ENCODE peak calls at places on chromosomes 4 and X, in seven cellular contexts. One of them, this sample, is unnamed.

GRCh38 chrX:23436875-23437274 is 102.2 kb downstream of the PTCHD1 start:
- DNase-seq in GM13977: no peak
- DNase-seq in Calu3: no peak
- DNase-seq in astrocyte: no peak
- DNase-seq in IMR-90: no peak
- DNase-seq in CD8-positive, alpha-beta T cell: no peak
- DNase-seq in kidney: no peak
- DNase-seq in this sample: no peak

GRCh38 chr4:185868983-185869938 is 57.3 kb upstream of the SORBS2 start:
- DNase-seq in GM13977: no peak
- DNase-seq in Calu3: no peak
- DNase-seq in astrocyte: no peak
- DNase-seq in IMR-90: no peak
- DNase-seq in CD8-positive, alpha-beta T cell: no peak
- DNase-seq in kidney: no peak
- DNase-seq in this sample: no peak

GRCh38 chrX:43971966-43972961 is 926 bp downstream of the NDP start:
- DNase-seq in GM13977: no peak
- DNase-seq in Calu3: no peak
- DNase-seq in astrocyte: peak
- DNase-seq in IMR-90: peak
- DNase-seq in CD8-positive, alpha-beta T cell: no peak
- DNase-seq in kidney: no peak
- DNase-seq in this sample: no peak

GRCh38 chr4:4990329-4990728 is 28.9 kb downstream of the CYTL1 start:
- DNase-seq in GM13977: no peak
- DNase-seq in Calu3: no peak
- DNase-seq in astrocyte: no peak
- DNase-seq in IMR-90: no peak
- DNase-seq in CD8-positive, alpha-beta T cell: no peak
- DNase-seq in kidney: no peak
- DNase-seq in this sample: no peak

GRCh38 chr4:180665481-180665880 is 1577.7 kb upstream of the TENM3 start:
- DNase-seq in GM13977: no peak
- DNase-seq in Calu3: no peak
- DNase-seq in astrocyte: no peak
- DNase-seq in IMR-90: no peak
- DNase-seq in CD8-positive, alpha-beta T cell: no peak
- DNase-seq in kidney: no peak
- DNase-seq in this sample: no peak

GRCh38 chrX:96906741-96907140 is 23.0 kb downstream of the RPA4 start:
- DNase-seq in GM13977: no peak
- DNase-seq in Calu3: no peak
- DNase-seq in astrocyte: peak
- DNase-seq in IMR-90: peak
- DNase-seq in CD8-positive, alpha-beta T cell: no peak
- DNase-seq in kidney: no peak
- DNase-seq in this sample: no peak

GRCh38 chr4:15339732-15340131 is 88.1 kb upstream of the C1QTNF7 start:
- DNase-seq in GM13977: no peak
- DNase-seq in Calu3: no peak
- DNase-seq in astrocyte: no peak
- DNase-seq in IMR-90: peak
- DNase-seq in CD8-positive, alpha-beta T cell: no peak
- DNase-seq in kidney: no peak
- DNase-seq in this sample: peak

GRCh38 chr4:7418131-7418943 is 16.4 kb downstream of the PSAPL1 start:
- DNase-seq in GM13977: no peak
- DNase-seq in Calu3: no peak
- DNase-seq in astrocyte: no peak
- DNase-seq in IMR-90: no peak
- DNase-seq in CD8-positive, alpha-beta T cell: no peak
- DNase-seq in kidney: no peak
- DNase-seq in this sample: no peak

GRCh38 chrX:44667771-44668170 is 125.1 kb upstream of the FUNDC1 start:
- DNase-seq in GM13977: no peak
- DNase-seq in Calu3: no peak
- DNase-seq in astrocyte: peak
- DNase-seq in IMR-90: peak
- DNase-seq in CD8-positive, alpha-beta T cell: no peak
- DNase-seq in kidney: no peak
- DNase-seq in this sample: no peak

GRCh38 chr4:95541094-95541493 is 7.7 kb downstream of the UNC5C start:
- DNase-seq in GM13977: no peak
- DNase-seq in Calu3: no peak
- DNase-seq in astrocyte: no peak
- DNase-seq in IMR-90: no peak
- DNase-seq in CD8-positive, alpha-beta T cell: no peak
- DNase-seq in kidney: no peak
- DNase-seq in this sample: no peak

GRCh38 chr4:37648084-37648817 is 37.9 kb downstream of the RELL1 start:
- DNase-seq in GM13977: no peak
- DNase-seq in Calu3: peak
- DNase-seq in astrocyte: peak
- DNase-seq in IMR-90: peak
- DNase-seq in CD8-positive, alpha-beta T cell: no peak
- DNase-seq in kidney: peak
- DNase-seq in this sample: no peak

GRCh38 chrX:9955506-9955905 is 11.7 kb upstream of the CLDN34 start:
- DNase-seq in GM13977: no peak
- DNase-seq in Calu3: no peak
- DNase-seq in astrocyte: peak
- DNase-seq in IMR-90: peak
- DNase-seq in CD8-positive, alpha-beta T cell: no peak
- DNase-seq in kidney: no peak
- DNase-seq in this sample: no peak

GRCh38 chrX:45801554-45801953 is 600.9 kb upstream of the DIPK2B start:
- DNase-seq in GM13977: peak
- DNase-seq in Calu3: no peak
- DNase-seq in astrocyte: no peak
- DNase-seq in IMR-90: peak
- DNase-seq in CD8-positive, alpha-beta T cell: no peak
- DNase-seq in kidney: no peak
- DNase-seq in this sample: peak

GRCh38 chr4:106898621-106899230 is 137.4 kb downstream of the DKK2 start:
- DNase-seq in GM13977: peak
- DNase-seq in Calu3: peak
- DNase-seq in astrocyte: peak
- DNase-seq in IMR-90: peak
- DNase-seq in CD8-positive, alpha-beta T cell: no peak
- DNase-seq in kidney: no peak
- DNase-seq in this sample: peak

GRCh38 chr4:52126946-52127345 is 75.8 kb downstream of the SPATA18 start:
- DNase-seq in GM13977: no peak
- DNase-seq in Calu3: no peak
- DNase-seq in astrocyte: no peak
- DNase-seq in IMR-90: peak
- DNase-seq in CD8-positive, alpha-beta T cell: no peak
- DNase-seq in kidney: no peak
- DNase-seq in this sample: no peak

GRCh38 chr4:112082954-112083586 is 62.2 kb upstream of the FAM241A start:
- DNase-seq in GM13977: no peak
- DNase-seq in Calu3: peak
- DNase-seq in astrocyte: peak
- DNase-seq in IMR-90: peak
- DNase-seq in CD8-positive, alpha-beta T cell: no peak
- DNase-seq in kidney: no peak
- DNase-seq in this sample: peak

GRCh38 chrX:12779534-12779933 is 11.7 kb upstream of the PRPS2 start:
- DNase-seq in GM13977: no peak
- DNase-seq in Calu3: peak
- DNase-seq in astrocyte: peak
- DNase-seq in IMR-90: no peak
- DNase-seq in CD8-positive, alpha-beta T cell: no peak
- DNase-seq in kidney: no peak
- DNase-seq in this sample: no peak

GRCh38 chr4:36053931-36054330 is 190.4 kb downstream of the ARAP2 start:
- DNase-seq in GM13977: no peak
- DNase-seq in Calu3: no peak
- DNase-seq in astrocyte: peak
- DNase-seq in IMR-90: no peak
- DNase-seq in CD8-positive, alpha-beta T cell: no peak
- DNase-seq in kidney: no peak
- DNase-seq in this sample: no peak

GRCh38 chr4:3656441-3657376 is 109.5 kb upstream of the ADRA2C start:
- DNase-seq in GM13977: no peak
- DNase-seq in Calu3: no peak
- DNase-seq in astrocyte: no peak
- DNase-seq in IMR-90: no peak
- DNase-seq in CD8-positive, alpha-beta T cell: no peak
- DNase-seq in kidney: no peak
- DNase-seq in this sample: no peak

GRCh38 chr4:20253272-20253798 is 1.6 kb downstream of the SLIT2 start:
- DNase-seq in GM13977: peak
- DNase-seq in Calu3: no peak
- DNase-seq in astrocyte: no peak
- DNase-seq in IMR-90: peak
- DNase-seq in CD8-positive, alpha-beta T cell: no peak
- DNase-seq in kidney: peak
- DNase-seq in this sample: peak

GRCh38 chr4:71709961-71710360 is 73.9 kb downstream of the GC start:
- DNase-seq in GM13977: no peak
- DNase-seq in Calu3: peak
- DNase-seq in astrocyte: no peak
- DNase-seq in IMR-90: no peak
- DNase-seq in CD8-positive, alpha-beta T cell: no peak
- DNase-seq in kidney: no peak
- DNase-seq in this sample: peak
- TF ChIP-seq CTCF in GM13977: no peak
- TF ChIP-seq CTCF in Calu3: no peak
- TF ChIP-seq CTCF in astrocyte: peak
- TF ChIP-seq CTCF in IMR-90: peak
- TF ChIP-seq CTCF in CD8-positive, alpha-beta T cell: no peak
- TF ChIP-seq CTCF in kidney: no peak
- TF ChIP-seq CTCF in this sample: peak

GRCh38 chr4:24915121-24915922 is 2.5 kb upstream of the CCDC149 start:
- DNase-seq in GM13977: peak
- DNase-seq in Calu3: peak
- DNase-seq in astrocyte: no peak
- DNase-seq in IMR-90: no peak
- DNase-seq in CD8-positive, alpha-beta T cell: no peak
- DNase-seq in kidney: no peak
- DNase-seq in this sample: peak

GRCh38 chr4:24912252-24913098 is at the start of gene CCDC149:
- DNase-seq in GM13977: peak
- DNase-seq in Calu3: peak
- DNase-seq in astrocyte: peak
- DNase-seq in IMR-90: peak
- DNase-seq in CD8-positive, alpha-beta T cell: no peak
- DNase-seq in kidney: peak
- DNase-seq in this sample: peak

GRCh38 chr4:24913099-24913445 is 230 bp upstream of the CCDC149 start:
- DNase-seq in GM13977: no peak
- DNase-seq in Calu3: no peak
- DNase-seq in astrocyte: no peak
- DNase-seq in IMR-90: no peak
- DNase-seq in CD8-positive, alpha-beta T cell: no peak
- DNase-seq in kidney: no peak
- DNase-seq in this sample: no peak

GRCh38 chr4:24914460-24914859 is 1.6 kb upstream of the CCDC149 start:
- DNase-seq in GM13977: no peak
- DNase-seq in Calu3: no peak
- DNase-seq in astrocyte: no peak
- DNase-seq in IMR-90: no peak
- DNase-seq in CD8-positive, alpha-beta T cell: no peak
- DNase-seq in kidney: no peak
- DNase-seq in this sample: no peak

GRCh38 chr4:24910504-24910903 is 2.3 kb downstream of the CCDC149 start:
- DNase-seq in GM13977: no peak
- DNase-seq in Calu3: no peak
- DNase-seq in astrocyte: peak
- DNase-seq in IMR-90: peak
- DNase-seq in CD8-positive, alpha-beta T cell: no peak
- DNase-seq in kidney: no peak
- DNase-seq in this sample: no peak
- TF ChIP-seq CTCF in GM13977: no peak
- TF ChIP-seq CTCF in Calu3: no peak
- TF ChIP-seq CTCF in astrocyte: no peak
- TF ChIP-seq CTCF in IMR-90: no peak
- TF ChIP-seq CTCF in CD8-positive, alpha-beta T cell: no peak
- TF ChIP-seq CTCF in kidney: no peak
- TF ChIP-seq CTCF in this sample: no peak

DNA sequence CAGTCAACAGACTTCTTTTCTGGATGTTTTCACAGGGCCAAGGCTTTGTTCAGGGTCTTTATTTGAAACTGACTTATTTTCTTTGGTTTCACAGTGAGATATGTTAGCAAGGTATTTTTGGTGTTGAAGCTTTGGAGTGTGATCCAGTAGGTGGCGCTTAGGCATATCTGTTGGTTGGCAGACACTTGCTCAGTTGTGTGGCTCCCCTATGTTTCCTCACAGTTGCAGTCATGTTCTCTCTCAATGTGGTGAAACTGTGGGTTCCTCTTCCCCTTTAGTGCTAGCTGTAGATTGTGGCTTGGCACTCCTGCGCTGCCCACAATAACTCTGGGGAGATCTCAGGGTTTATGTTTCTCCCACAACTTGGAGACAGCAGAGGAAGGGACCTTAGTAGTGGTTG is 460.8 kb downstream of the SLITRK2 start:
- DNase-seq in GM13977: no peak
- DNase-seq in Calu3: no peak
- DNase-seq in astrocyte: no peak
- DNase-seq in IMR-90: no peak
- DNase-seq in CD8-positive, alpha-beta T cell: no peak
- DNase-seq in kidney: no peak
- DNase-seq in this sample: peak
- TF ChIP-seq CTCF in GM13977: peak
- TF ChIP-seq CTCF in Calu3: no peak
- TF ChIP-seq CTCF in astrocyte: no peak
- TF ChIP-seq CTCF in IMR-90: no peak
- TF ChIP-seq CTCF in CD8-positive, alpha-beta T cell: no peak
- TF ChIP-seq CTCF in kidney: no peak
- TF ChIP-seq CTCF in this sample: no peak

GRCh38 chrX:112946227-112946626 is 105.6 kb upstream of the AMOT start:
- DNase-seq in GM13977: no peak
- DNase-seq in Calu3: no peak
- DNase-seq in astrocyte: no peak
- DNase-seq in IMR-90: no peak
- DNase-seq in CD8-positive, alpha-beta T cell: no peak
- DNase-seq in kidney: no peak
- DNase-seq in this sample: no peak

GRCh38 chrX:112945796-112946195 is 105.2 kb upstream of the AMOT start:
- DNase-seq in GM13977: no peak
- DNase-seq in Calu3: no peak
- DNase-seq in astrocyte: no peak
- DNase-seq in IMR-90: no peak
- DNase-seq in CD8-positive, alpha-beta T cell: no peak
- DNase-seq in kidney: no peak
- DNase-seq in this sample: no peak

DNA sequence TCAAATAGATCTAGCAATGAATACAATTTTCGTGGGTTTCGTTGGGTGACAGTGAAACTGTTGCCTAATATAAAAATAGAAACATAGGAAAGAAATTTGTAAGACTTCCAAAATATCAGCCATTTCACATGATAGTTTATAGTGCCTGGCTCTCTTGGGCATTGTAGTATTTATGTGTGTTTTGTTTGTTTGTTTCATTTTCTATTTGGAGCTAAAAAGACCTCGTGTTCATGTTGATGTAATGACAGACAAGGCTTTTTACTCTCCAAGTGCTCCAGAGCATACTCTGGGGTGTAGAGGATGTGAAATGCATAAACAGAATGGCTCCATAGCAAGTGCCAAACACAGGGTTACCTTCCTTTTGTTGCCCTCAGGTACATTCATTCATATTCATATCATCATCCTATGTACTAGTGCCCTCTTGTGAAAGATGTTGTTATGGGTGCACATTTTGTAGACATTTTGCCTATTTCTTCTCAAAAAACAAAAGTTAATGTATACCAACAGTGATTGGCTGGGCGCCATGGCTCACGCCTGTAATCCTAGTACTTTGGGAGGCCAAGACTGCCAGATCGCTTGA is 100.7 kb upstream of the AMOT start:
- DNase-seq in GM13977: peak
- DNase-seq in Calu3: peak
- DNase-seq in astrocyte: no peak
- DNase-seq in IMR-90: peak
- DNase-seq in CD8-positive, alpha-beta T cell: no peak
- DNase-seq in kidney: peak
- DNase-seq in this sample: no peak
- TF ChIP-seq CTCF in GM13977: peak
- TF ChIP-seq CTCF in Calu3: no peak
- TF ChIP-seq CTCF in astrocyte: no peak
- TF ChIP-seq CTCF in IMR-90: peak
- TF ChIP-seq CTCF in CD8-positive, alpha-beta T cell: no peak
- TF ChIP-seq CTCF in kidney: no peak
- TF ChIP-seq CTCF in this sample: no peak

This sample was measured in cardiac muscle cell.